ENCODE peak calls at places on chromosomes 13 and 19, in five cellular contexts. R, E, Z, G and B are unnamed samples.

GRCh38 chr19:7267792-7268736 is 26.1 kb downstream of the INSR start:
- DNase-seq in E (no peak), G (no peak), R (no peak), Z (no peak), B (peak)

GRCh38 chr13:45518525-45519235 is 53.9 kb downstream of the COG3 start:
- DNase-seq in R (no peak), G (no peak), E (peak), Z (no peak), B (no peak)

GRCh38 chr13:49746111-49746510 is 46.4 kb downstream of the KPNA3 start:
- DNase-seq in E (no peak), R (peak), G (no peak), Z (no peak), B (no peak)

GRCh38 chr19:7426986-7427385 is 61.8 kb downstream of the PEX11G start:
- DNase-seq in E (no peak), R (no peak), Z (no peak), G (no peak), B (no peak)

GRCh38 chr19:7871530-7872305 is 2.5 kb downstream of the PRR36 start:
- DNase-seq in G (peak), R (peak), E (peak), Z (peak), B (peak)

GRCh38 chr19:41934849-41935374 is 6.7 kb upstream of the ERFL start:
- DNase-seq in R (peak), Z (peak), G (peak), E (peak), B (peak)

GRCh38 chr13:99431927-99432636 is 69.2 kb upstream of the TM9SF2 start:
- DNase-seq in G (no peak), E (no peak), R (no peak), Z (no peak), B (no peak)

GRCh38 chr19:10510301-10510802 is 6.9 kb downstream of the S1PR5 start:
- DNase-seq in G (peak), Z (peak), E (peak), R (peak), B (no peak)

GRCh38 chr19:18674616-18675015 is 8.9 kb upstream of the CRTC1 start:
- DNase-seq in Z (no peak), G (no peak), R (peak), E (no peak), B (no peak)